ENCODE peak calls at places on chromosomes 3 and 15, in seven cellular contexts. N, E, D, P, L, O and T are unnamed samples.
A peak's percentile ranks its signal among the peaks of the same experiment; 100 is the strongest.

GRCh38 chr3:16147226-16147625 is 27.3 kb upstream of the GALNT15 start:
- DNase-seq in N (no peak), E (no peak), D (no peak), P (no peak), L (no peak), O (no peak), T (no peak)

GRCh38 chr15:57259511-57260143 is 116.7 kb upstream of the CGNL1 start:
- DNase-seq in N (no peak), E (no peak), D (no peak), P (no peak), L (no peak), O (no peak), T (no peak)

GRCh38 chr15:101528108-101528916 is 38.8 kb upstream of the PCSK6 start:
- DNase-seq in N (no peak), E (no peak), D (no peak), P (no peak), L (no peak), O (peak; percentile 94), T (no peak)

GRCh38 chr15:65384505-65384894 is 6.7 kb upstream of the IGDCC3 start:
- DNase-seq in N (no peak), E (no peak), D (no peak), P (no peak), L (no peak), O (no peak), T (no peak)

GRCh38 chr3:161371441-161372320 is at the start of gene SPTSSB:
- DNase-seq in N (peak; percentile 66), E (no peak), D (peak; percentile 21), P (peak; percentile 42), L (peak; percentile 5), O (peak; percentile 74), T (peak; percentile 50)

GRCh38 chr15:75622505-75622904 is 3.0 kb downstream of the SNUPN start:
- DNase-seq in N (no peak), E (no peak), D (no peak), P (no peak), L (no peak), O (no peak), T (no peak)

GRCh38 chr3:42036483-42036823 is 54.7 kb upstream of the TRAK1 start:
- DNase-seq in N (no peak), E (peak; percentile 86), D (no peak), P (no peak), L (peak; percentile 75), O (peak; percentile 37), T (no peak)

GRCh38 chr15:40310993-40311392 is 3.3 kb upstream of the PLCB2 start:
- DNase-seq in N (no peak), E (no peak), D (no peak), P (no peak), L (no peak), O (no peak), T (no peak)

GRCh38 chr3:124783696-124784095 is 53.4 kb downstream of the UMPS start:
- DNase-seq in N (no peak), E (no peak), D (no peak), P (no peak), L (no peak), O (no peak), T (no peak)

GRCh38 chr15:79682285-79682684 is 214.5 kb downstream of the MTHFS start:
- DNase-seq in N (peak; percentile 13), E (no peak), D (no peak), P (no peak), L (no peak), O (no peak), T (no peak)

GRCh38 chr3:126923423-126923822 is 59.5 kb upstream of the PLXNA1 start:
- DNase-seq in N (no peak), E (no peak), D (no peak), P (no peak), L (no peak), O (no peak), T (no peak)

GRCh38 chr15:60017538-60018199 is 13.6 kb downstream of the FOXB1 start:
- DNase-seq in N (no peak), E (no peak), D (no peak), P (no peak), L (no peak), O (no peak), T (no peak)

GRCh38 chr15:45377630-45378148 is 655 bp downstream of the GATM start:
- DNase-seq in N (peak; percentile 71), E (no peak), D (no peak), P (no peak), L (no peak), O (peak; percentile 54), T (peak; percentile 16)

GRCh38 chr3:126954141-126954845 is 28.6 kb upstream of the PLXNA1 start:
- DNase-seq in N (no peak), E (no peak), D (no peak), P (no peak), L (peak; percentile 2), O (no peak), T (peak; percentile 50)

GRCh38 chr15:57495037-57495436 is 96.7 kb upstream of the MYZAP start:
- DNase-seq in N (no peak), E (no peak), D (no peak), P (no peak), L (no peak), O (no peak), T (no peak)

GRCh38 chr15:56052389-56053045 is 59.1 kb upstream of the NEDD4 start:
- DNase-seq in N (peak; percentile 38), E (peak; percentile 43), D (no peak), P (peak; percentile 50), L (peak; percentile 93), O (no peak), T (no peak)

GRCh38 chr15:63348392-63348791 is 33.3 kb downstream of the CA12 start:
- DNase-seq in N (peak; percentile 73), E (no peak), D (no peak), P (no peak), L (no peak), O (no peak), T (no peak)

GRCh38 chr3:116179091-116179490 is 266.2 kb downstream of the LSAMP start:
- DNase-seq in N (no peak), E (no peak), D (no peak), P (no peak), L (no peak), O (no peak), T (no peak)

GRCh38 chr3:67595424-67595823 is 59.0 kb downstream of the SUCLG2 start:
- DNase-seq in N (no peak), E (no peak), D (no peak), P (no peak), L (no peak), O (peak; percentile 51), T (no peak)

GRCh38 chr15:71784719-71785118 is 25.6 kb upstream of the NR2E3 start:
- DNase-seq in N (no peak), E (no peak), D (no peak), P (no peak), L (no peak), O (no peak), T (no peak)

GRCh38 chr3:9384141-9384828 is 13.1 kb upstream of the SETD5 start:
- DNase-seq in N (no peak), E (no peak), D (no peak), P (no peak), L (no peak), O (no peak), T (no peak)

GRCh38 chr15:51038258-51039042 is 56.3 kb downstream of the TNFAIP8L3 start:
- DNase-seq in N (no peak), E (no peak), D (no peak), P (no peak), L (peak; percentile 49), O (no peak), T (no peak)

GRCh38 chr3:188358787-188359493 is 205.0 kb downstream of the LPP start:
- DNase-seq in N (no peak), E (no peak), D (no peak), P (peak; percentile 33), L (no peak), O (no peak), T (no peak)

GRCh38 chr3:138833908-138834358 is 795 bp downstream of the PIK3CB start:
- DNase-seq in N (peak; percentile 20), E (no peak), D (peak; percentile 44), P (no peak), L (no peak), O (peak; percentile 48), T (peak; percentile 10)

GRCh38 chr3:132535575-132536441 is 61.3 kb upstream of the ACKR4 start:
- DNase-seq in N (peak; percentile 14), E (peak; percentile 53), D (no peak), P (peak; percentile 41), L (peak; percentile 54), O (peak; percentile 58), T (peak; percentile 62)

GRCh38 chr15:84600331-84600686 is 500 bp upstream of the ZSCAN2 start:
- DNase-seq in N (peak; percentile 33), E (peak; percentile 76), D (no peak), P (no peak), L (peak; percentile 70), O (peak; percentile 89), T (peak; percentile 81)

GRCh38 chr3:81743096-81744025 is 18.1 kb downstream of the GBE1 start:
- DNase-seq in N (no peak), E (peak; percentile 85), D (no peak), P (no peak), L (peak; percentile 69), O (no peak), T (no peak)

GRCh38 chr15:79505956-79506355 is 73.8 kb downstream of the MINAR1 start:
- DNase-seq in N (no peak), E (no peak), D (no peak), P (no peak), L (no peak), O (no peak), T (peak; percentile 78)

GRCh38 chr3:69370945-69371301 is 15.0 kb downstream of the FRMD4B start:
- DNase-seq in N (no peak), E (no peak), D (no peak), P (no peak), L (no peak), O (no peak), T (no peak)

GRCh38 chr3:124928333-124929202 is 6.0 kb downstream of the MUC13 start:
- DNase-seq in N (no peak), E (peak; percentile 54), D (no peak), P (peak; percentile 50), L (peak; percentile 62), O (peak; percentile 62), T (peak; percentile 64)

GRCh38 chr15:39472661-39473657 is 107.9 kb upstream of the THBS1 start:
- DNase-seq in N (peak; percentile 12), E (no peak), D (no peak), P (no peak), L (no peak), O (peak; percentile 63), T (no peak)

GRCh38 chr3:71850654-71851053 is 65.7 kb upstream of the PROK2 start:
- DNase-seq in N (no peak), E (no peak), D (no peak), P (no peak), L (no peak), O (no peak), T (no peak)

GRCh38 chr3:100086401-100086800 is 27.9 kb downstream of the FILIP1L start:
- DNase-seq in N (no peak), E (no peak), D (no peak), P (no peak), L (no peak), O (no peak), T (no peak)

GRCh38 chr3:12892840-12893189 is 51.5 kb upstream of the RPL32 start:
- DNase-seq in N (no peak), E (no peak), D (no peak), P (no peak), L (no peak), O (no peak), T (no peak)

GRCh38 chr15:57916695-57917094 is 148.8 kb downstream of the ALDH1A2 start:
- DNase-seq in N (no peak), E (no peak), D (no peak), P (no peak), L (no peak), O (no peak), T (no peak)

GRCh38 chr3:57743511-57743910 is 12.6 kb upstream of the SLMAP start:
- DNase-seq in N (no peak), E (no peak), D (no peak), P (no peak), L (no peak), O (no peak), T (no peak)

GRCh38 chr3:2869905-2870304 is 240.3 kb downstream of the IL5RA start:
- DNase-seq in N (no peak), E (no peak), D (no peak), P (no peak), L (no peak), O (no peak), T (no peak)

GRCh38 chr15:41620536-41621199 is 39.5 kb upstream of the MGA start:
- DNase-seq in N (no peak), E (peak; percentile 22), D (no peak), P (no peak), L (no peak), O (no peak), T (no peak)